ENCODE peak calls at places on chromosomes 7 and 10, in nine cellular contexts. P is Right ventricle myocardium superior; L is SHP77; V is PC-3; B is NCI-H345; W is neural crest cell; T is 8988T; O is stimulated activated CD4-positive, alpha-beta T cell treated with anti-CD3 and anti-CD28 coated beads, Interleukin-1b, Interleukin-23, amount 100 ng/mL, for 24 hours; Y is AG09319. J is an unnamed sample.

GRCh38 chr7:39622609-39623311 is 612 bp upstream of the RALA start:
- DNase-seq in B (no peak), Y (no peak), O (no peak), T (peak; percentile 21), P (no peak), W (no peak), L (no peak), V (no peak), J (no peak)

GRCh38 chr7:2971914-2972530 is 71.6 kb downstream of the CARD11 start:
- DNase-seq in Y (no peak), W (no peak), B (no peak), O (no peak), V (no peak), L (no peak), P (no peak), T (no peak), J (no peak)

GRCh38 chr7:37031571-37032257 is 307.4 kb upstream of the AOAH start:
- DNase-seq in W (no peak), B (peak; percentile 87), Y (peak; percentile 93), O (peak; percentile 9), L (peak; percentile 79), P (peak; percentile 57), V (peak; percentile 97), T (peak; percentile 10), J (no peak)

GRCh38 chr7:135758531-135758932 is 9.9 kb upstream of the FAM180A start:
- DNase-seq in L (no peak), P (peak; percentile 52), O (no peak), Y (no peak), W (no peak), T (no peak), V (no peak), B (no peak), J (no peak)

GRCh38 chr7:120825152-120825551 is 32.8 kb downstream of the TSPAN12 start:
- DNase-seq in B (no peak), Y (no peak), L (no peak), W (no peak), V (peak; percentile 14), T (no peak), O (no peak), P (no peak), J (no peak)

GRCh38 chr10:92208736-92209135 is 82.1 kb downstream of the CPEB3 start:
- DNase-seq in B (no peak), L (no peak), W (no peak), T (no peak), Y (no peak), V (peak; percentile 43), P (no peak), O (no peak), J (no peak)

GRCh38 chr7:7931626-7932025 is 37.0 kb upstream of the GLCCI1 start:
- DNase-seq in B (no peak), Y (no peak), L (no peak), V (no peak), P (no peak), T (no peak), O (no peak), W (no peak), J (no peak)

GRCh38 chr10:101444058-101444457 is 90.1 kb downstream of the BTRC start:
- DNase-seq in L (no peak), P (no peak), V (peak; percentile 28), B (no peak), Y (no peak), O (no peak), W (no peak), T (no peak), J (no peak)

GRCh38 chr7:32941996-32942782 is 15.1 kb upstream of the FKBP9 start:
- DNase-seq in O (peak; percentile 9), B (peak; percentile 69), Y (no peak), W (peak; percentile 37), L (peak; percentile 63), P (peak; percentile 84), T (peak; percentile 37), V (no peak), J (peak; percentile 38)

GRCh38 chr10:118394557-118395194 is 52.6 kb upstream of the FAM204A start:
- DNase-seq in Y (no peak), O (no peak), W (no peak), B (no peak), P (no peak), T (no peak), V (no peak), L (no peak), J (no peak)

GRCh38 chr10:6145414-6145978 is 56.7 kb downstream of the RBM17 start:
- DNase-seq in L (no peak), B (no peak), O (no peak), Y (no peak), W (peak; percentile 24), T (peak; percentile 61), P (no peak), V (no peak), J (no peak)

GRCh38 chr10:132470306-132471124 is 67.1 kb upstream of the INPP5A start:
- DNase-seq in B (no peak), O (no peak), L (no peak), P (peak; percentile 31), T (no peak), V (no peak), Y (no peak), W (no peak), J (no peak)

GRCh38 chr10:108388716-108389115 is 1224.2 kb upstream of the SORCS1 start:
- DNase-seq in W (no peak), B (no peak), T (no peak), P (no peak), L (no peak), O (no peak), Y (no peak), V (no peak), J (no peak)

GRCh38 chr7:17097668-17098297 is 200.7 kb upstream of the AHR start:
- DNase-seq in P (no peak), L (no peak), W (no peak), B (no peak), O (no peak), T (no peak), V (no peak), Y (no peak), J (no peak)

GRCh38 chr10:129935102-129935860 is 28.8 kb downstream of the EBF3 start:
- DNase-seq in O (no peak), W (no peak), L (no peak), B (no peak), T (no peak), V (no peak), Y (no peak), P (peak; percentile 32), J (no peak)

GRCh38 chr7:51297986-51298385 is 18.6 kb downstream of the COBL start:
- DNase-seq in Y (no peak), P (no peak), B (no peak), W (no peak), L (no peak), T (no peak), V (no peak), O (no peak), J (no peak)

GRCh38 chr7:131506597-131506996 is 49.8 kb downstream of the PODXL start:
- DNase-seq in B (no peak), O (no peak), W (no peak), Y (no peak), P (no peak), T (no peak), V (no peak), L (no peak), J (no peak)

GRCh38 chr10:62019685-62020361 is 118.3 kb downstream of the ARID5B start:
- DNase-seq in P (no peak), W (no peak), L (no peak), B (no peak), O (no peak), T (no peak), Y (no peak), V (no peak), J (no peak)

GRCh38 chr10:14740684-14741247 is 33.9 kb downstream of the FAM107B start:
- DNase-seq in W (no peak), O (no peak), L (no peak), V (no peak), B (no peak), Y (no peak), T (no peak), P (no peak), J (no peak)

GRCh38 chr10:22437620-22438588 is 92.6 kb downstream of the SPAG6 start:
- DNase-seq in L (no peak), O (no peak), V (peak; percentile 49), B (no peak), P (no peak), T (no peak), W (no peak), Y (no peak), J (peak; percentile 19)

GRCh38 chr10:33247221-33247907 is 87.1 kb downstream of the NRP1 start:
- DNase-seq in V (no peak), B (no peak), T (no peak), P (no peak), Y (no peak), W (no peak), O (no peak), L (no peak), J (no peak)

GRCh38 chr7:13416071-13416470 is 573.4 kb downstream of the ETV1 start:
- DNase-seq in B (no peak), Y (no peak), V (peak; percentile 24), P (no peak), W (no peak), O (no peak), T (no peak), L (no peak), J (no peak)

GRCh38 chr7:37920619-37921339 is at the start of gene EPDR1:
- DNase-seq in P (peak; percentile 72), O (no peak), B (peak; percentile 83), V (peak; percentile 78), L (peak; percentile 87), Y (no peak), T (no peak), W (peak; percentile 36), J (no peak)

GRCh38 chr7:150934045-150934766 is 43.9 kb downstream of the KCNH2 start:
- DNase-seq in W (no peak), O (no peak), B (no peak), Y (no peak), T (no peak), V (no peak), P (no peak), L (no peak), J (no peak)

GRCh38 chr7:102450242-102450641 is 14.4 kb downstream of the ALKBH4 start:
- DNase-seq in P (no peak), W (no peak), L (no peak), O (no peak), Y (no peak), T (no peak), V (peak; percentile 51), B (no peak), J (peak; percentile 24)

GRCh38 chr7:78090616-78091015 is 292.0 kb downstream of the PHTF2 start:
- DNase-seq in O (no peak), W (no peak), Y (no peak), B (no peak), L (no peak), T (no peak), P (no peak), V (no peak), J (no peak)

GRCh38 chr7:25759748-25760147 is 392.2 kb upstream of the NFE2L3 start:
- DNase-seq in V (no peak), T (no peak), W (no peak), B (no peak), L (no peak), O (no peak), P (no peak), Y (no peak), J (no peak)

GRCh38 chr10:105347487-105347886 is 706.4 kb downstream of the SORCS3 start:
- DNase-seq in W (no peak), T (no peak), Y (no peak), P (no peak), V (peak; percentile 21), B (no peak), L (no peak), O (no peak), J (no peak)

GRCh38 chr7:41916450-41916927 is 213.6 kb upstream of the INHBA start:
- DNase-seq in T (no peak), L (no peak), W (no peak), P (no peak), V (peak; percentile 92), O (no peak), Y (peak; percentile 85), B (no peak), J (no peak)

GRCh38 chr10:57898231-57898630 is 369.5 kb downstream of the IPMK start:
- DNase-seq in O (no peak), L (no peak), T (no peak), Y (no peak), V (peak; percentile 57), P (no peak), B (no peak), W (no peak), J (no peak)

GRCh38 chr7:83149466-83149865 is 13.2 kb downstream of the PCLO start:
- DNase-seq in W (no peak), Y (no peak), L (no peak), O (no peak), V (peak; percentile 9), B (no peak), P (no peak), T (no peak), J (no peak)